ENCODE peak calls at places on chromosomes 5 and 9, in nine cellular contexts. Z, W, J, P, Y, S, A, D and B are unnamed samples.

GRCh38 chr9:2255128-2255527 is 240.0 kb downstream of the SMARCA2 start:
- DNase-seq in Z (no peak), W (no peak), J (no peak), P (no peak), Y (peak), S (no peak), A (no peak), D (no peak), B (no peak)

GRCh38 chr5:93433422-93433821 is 147.6 kb downstream of the NR2F1-AS1 start:
- DNase-seq in Z (no peak), W (peak), J (no peak), P (no peak), Y (peak), S (no peak), A (no peak), D (no peak), B (peak)

GRCh38 chr9:69885474-69885929 is 64.9 kb downstream of the CFAP95 start:
- DNase-seq in Z (no peak), W (peak), J (peak), P (no peak), Y (peak), S (no peak), A (no peak), D (no peak), B (peak)

GRCh38 chr9:134217431-134218210 is 53.3 kb upstream of the RNU6ATAC start:
- DNase-seq in Z (no peak), W (no peak), J (no peak), P (peak), Y (no peak), S (no peak), A (no peak), D (no peak), B (no peak)

GRCh38 chr9:107784235-107784958 is 294.8 kb upstream of the KLF4 start:
- DNase-seq in Z (peak), W (peak), J (no peak), P (peak), Y (peak), S (no peak), A (no peak), D (no peak), B (peak)

GRCh38 chr5:115962565-115963402 is 509 bp downstream of the LVRN start:
- DNase-seq in Z (no peak), W (peak), J (no peak), P (no peak), Y (peak), S (peak), A (peak), D (no peak), B (no peak)

GRCh38 chr9:89428901-89429890 is 68.7 kb downstream of the SEMA4D start:
- DNase-seq in Z (no peak), W (no peak), J (no peak), P (no peak), Y (no peak), S (no peak), A (no peak), D (peak), B (no peak)

GRCh38 chr5:128197911-128198522 is 114.5 kb downstream of the SLC12A2 start:
- DNase-seq in Z (no peak), W (no peak), J (no peak), P (no peak), Y (no peak), S (no peak), A (no peak), D (no peak), B (no peak)

GRCh38 chr5:15683332-15683731 is 183.4 kb downstream of the FBXL7 start:
- DNase-seq in Z (no peak), W (peak), J (no peak), P (peak), Y (peak), S (no peak), A (no peak), D (no peak), B (peak)
- TF ChIP-seq CTCF in Z (peak), W (peak), J (no peak), P (peak), Y (peak), S (no peak), A (peak), D (no peak), B (peak)

GRCh38 chr9:37650873-37651768 is at the start of gene FRMPD1:
- DNase-seq in Z (no peak), W (peak), J (no peak), P (peak), Y (peak), S (peak), A (peak), D (peak), B (peak)
- TF ChIP-seq CTCF in Z (no peak), W (no peak), J (no peak), P (no peak), Y (no peak), S (no peak), A (no peak), D (no peak), B (no peak)

GRCh38 chr9:80143899-80144298 is 572.1 kb downstream of the TLE4 start:
- DNase-seq in Z (no peak), W (no peak), J (no peak), P (no peak), Y (no peak), S (no peak), A (no peak), D (no peak), B (no peak)

GRCh38 chr9:80144856-80145255 is 573.1 kb downstream of the TLE4 start:
- DNase-seq in Z (no peak), W (no peak), J (no peak), P (no peak), Y (no peak), S (no peak), A (no peak), D (no peak), B (no peak)

GRCh38 chr9:80147866-80148265 is 576.1 kb downstream of the TLE4 start:
- DNase-seq in Z (no peak), W (no peak), J (no peak), P (no peak), Y (no peak), S (no peak), A (no peak), D (no peak), B (no peak)

DNA sequence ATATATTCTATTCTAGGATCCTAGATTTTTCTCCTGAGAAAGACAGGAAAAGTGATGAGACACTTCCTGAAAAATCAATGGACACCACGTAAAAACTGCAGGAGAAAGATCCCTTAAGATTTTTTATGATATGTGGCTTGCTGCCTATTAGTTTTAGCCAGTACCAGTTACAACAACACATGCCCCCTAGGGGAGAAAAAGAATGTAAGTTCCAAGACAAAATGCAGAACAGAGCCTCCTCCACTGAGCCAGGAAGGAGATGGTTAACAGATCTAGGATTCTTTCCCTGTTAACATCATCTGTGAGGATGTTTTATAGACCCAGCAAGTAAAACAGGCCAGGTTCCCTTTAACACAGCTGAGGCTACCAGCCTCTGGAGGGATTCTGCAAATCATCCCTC is 574.7 kb downstream of the TLE4 start:
- DNase-seq in Z (no peak), W (no peak), J (no peak), P (no peak), Y (no peak), S (no peak), A (no peak), D (no peak), B (peak)
- TF ChIP-seq CTCF in Z (peak), W (no peak), J (peak), P (no peak), Y (no peak), S (no peak), A (peak), D (no peak), B (no peak)

GRCh38 chr5:57173026-57173317 is 887 bp upstream of the GPBP1 start:
- DNase-seq in Z (no peak), W (no peak), J (no peak), P (no peak), Y (no peak), S (no peak), A (no peak), D (no peak), B (no peak)
- TF ChIP-seq CTCF in Z (no peak), W (no peak), J (no peak), P (no peak), Y (no peak), S (no peak), A (no peak), D (no peak), B (no peak)

GRCh38 chr9:132800038-132800648 is 77.9 kb downstream of the AK8 start:
- DNase-seq in Z (peak), W (peak), J (peak), P (peak), Y (peak), S (peak), A (no peak), D (peak), B (peak)

GRCh38 chr9:132797861-132798659 is 80.0 kb downstream of the AK8 start:
- DNase-seq in Z (no peak), W (peak), J (no peak), P (no peak), Y (peak), S (no peak), A (peak), D (no peak), B (no peak)

GRCh38 chr9:132802121-132802795 is 75.8 kb downstream of the AK8 start:
- DNase-seq in Z (no peak), W (no peak), J (no peak), P (no peak), Y (no peak), S (no peak), A (no peak), D (no peak), B (no peak)

GRCh38 chr9:132801659-132802058 is 76.4 kb downstream of the AK8 start:
- DNase-seq in Z (no peak), W (no peak), J (no peak), P (no peak), Y (no peak), S (no peak), A (no peak), D (no peak), B (no peak)

GRCh38 chr9:132798817-132799790 is 79.0 kb downstream of the AK8 start:
- DNase-seq in Z (no peak), W (no peak), J (no peak), P (no peak), Y (no peak), S (no peak), A (no peak), D (no peak), B (no peak)
- TF ChIP-seq CTCF in Z (no peak), W (no peak), J (no peak), P (no peak), Y (no peak), S (no peak), A (no peak), D (no peak), B (no peak)

DNA sequence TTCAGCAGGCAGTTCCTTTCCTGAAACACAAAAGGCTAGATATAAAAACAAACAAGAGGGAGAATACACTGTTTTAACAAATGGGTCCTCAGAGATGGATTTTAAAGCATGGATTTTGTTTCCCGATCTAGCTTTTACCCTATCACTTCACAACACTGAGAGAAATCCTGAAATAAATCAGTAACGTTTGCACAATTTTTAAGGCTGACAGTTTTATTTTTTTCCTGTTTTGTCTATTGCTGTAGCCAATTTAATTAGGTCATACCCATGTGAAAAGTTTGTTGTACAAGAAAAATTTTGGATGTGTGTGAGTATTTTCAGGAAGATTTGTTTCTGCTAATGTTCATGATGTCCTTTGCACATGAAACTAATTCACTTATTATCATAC is 237.9 kb downstream of the ARRDC3 start:
- DNase-seq in Z (no peak), W (no peak), J (no peak), P (no peak), Y (no peak), S (no peak), A (no peak), D (no peak), B (no peak)
- TF ChIP-seq CTCF in Z (no peak), W (no peak), J (no peak), P (no peak), Y (no peak), S (no peak), A (no peak), D (no peak), B (no peak)

DNA sequence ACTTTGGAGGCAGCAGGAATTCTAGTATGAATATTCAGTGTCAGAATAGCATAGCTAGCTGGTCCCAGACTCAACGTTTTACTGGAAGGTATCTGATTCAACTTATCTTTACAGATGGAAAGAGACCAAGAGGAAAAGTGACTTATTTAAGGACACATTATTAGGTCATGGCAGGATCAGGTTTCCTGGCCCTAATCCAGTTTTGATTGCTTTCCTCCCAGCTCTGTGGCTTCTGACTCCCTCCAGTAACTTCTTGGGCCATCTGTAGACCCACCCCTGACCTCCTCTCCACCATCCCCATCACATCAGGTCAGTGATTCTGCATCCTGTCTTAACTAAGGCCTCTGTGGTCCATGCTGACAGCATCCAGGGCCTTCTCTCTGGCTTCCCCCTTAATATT is 38.4 kb downstream of the SH3TC2 start:
- DNase-seq in Z (no peak), W (no peak), J (no peak), P (no peak), Y (no peak), S (no peak), A (no peak), D (no peak), B (peak)
- TF ChIP-seq CTCF in Z (no peak), W (no peak), J (no peak), P (no peak), Y (no peak), S (no peak), A (no peak), D (no peak), B (no peak)